ENCODE peak calls at places on chromosomes 5 and 9, in ten cellular contexts. S, D, A, F, M, Y, B, R, E and J are unnamed samples.

GRCh38 chr5:96966801-96967200 is 30.9 kb downstream of the LNPEP start:
- DNase-seq in F (no peak), B (no peak), S (no peak), Y (no peak), E (no peak), D (no peak), R (no peak), M (no peak), A (no peak), J (no peak)

GRCh38 chr9:14313378-14313940 is 482 bp downstream of the NFIB start:
- DNase-seq in R (peak), S (no peak), M (no peak), F (peak), A (peak), B (no peak), Y (peak), E (peak), D (no peak), J (peak)

GRCh38 chr5:17216176-17216973 is 1.1 kb upstream of the BASP1 start:
- DNase-seq in S (no peak), M (peak), R (peak), F (peak), D (peak), A (peak), B (peak), E (peak), Y (peak), J (peak)

GRCh38 chr9:6620353-6620752 is 25.2 kb downstream of the GLDC start:
- DNase-seq in M (no peak), S (no peak), A (no peak), F (no peak), E (no peak), B (no peak), Y (no peak), D (no peak), R (no peak), J (no peak)

GRCh38 chr9:72396247-72397091 is 31.5 kb upstream of the ZFAND5 start:
- DNase-seq in B (no peak), D (no peak), R (peak), M (no peak), F (no peak), A (no peak), E (no peak), Y (peak), S (peak), J (peak)

GRCh38 chr5:13606051-13606450 is 338.4 kb downstream of the DNAH5 start:
- DNase-seq in D (no peak), R (no peak), E (no peak), S (no peak), M (no peak), B (no peak), F (no peak), A (no peak), Y (no peak), J (peak)

GRCh38 chr5:53479656-53480473 is 564 bp upstream of the FST start:
- DNase-seq in M (no peak), S (no peak), F (peak), A (peak), Y (peak), D (no peak), B (peak), R (peak), E (peak), J (peak)

GRCh38 chr5:139746691-139747582 is 48.7 kb upstream of the PSD2 start:
- DNase-seq in Y (no peak), E (peak), A (peak), D (no peak), M (peak), R (peak), F (peak), S (no peak), B (no peak), J (no peak)

GRCh38 chr5:1525624-1525985 is 1.8 kb upstream of the LPCAT1 start:
- DNase-seq in F (no peak), A (no peak), S (no peak), R (no peak), D (no peak), M (no peak), E (no peak), B (peak), Y (no peak), J (no peak)

GRCh38 chr9:136835162-136835931 is 6.9 kb upstream of the AJM1 start:
- DNase-seq in F (no peak), A (no peak), R (no peak), M (no peak), E (no peak), D (no peak), B (no peak), Y (no peak), S (no peak), J (no peak)

GRCh38 chr9:16341176-16341575 is 529.3 kb downstream of the BNC2 start:
- DNase-seq in E (no peak), D (no peak), M (no peak), F (no peak), A (no peak), R (no peak), S (no peak), B (no peak), Y (peak), J (no peak)

GRCh38 chr5:154368041-154368800 is 77.6 kb upstream of the SAP30L start:
- DNase-seq in S (peak), E (no peak), A (no peak), M (no peak), R (peak), D (peak), Y (peak), B (peak), F (no peak), J (peak)

GRCh38 chr5:14417232-14417730 is 164.3 kb upstream of the OTULINL start:
- DNase-seq in E (no peak), Y (peak), A (no peak), F (peak), D (no peak), M (no peak), B (no peak), R (no peak), S (no peak), J (no peak)

GRCh38 chr5:169063269-169063919 is 237.5 kb downstream of the SLIT3 start:
- DNase-seq in D (no peak), E (no peak), M (no peak), R (no peak), S (no peak), F (no peak), A (no peak), Y (no peak), B (no peak), J (no peak)

GRCh38 chr5:132069561-132069960 is 4.0 kb upstream of the CSF2 start:
- DNase-seq in S (no peak), B (no peak), F (no peak), D (no peak), A (peak), R (no peak), Y (no peak), M (no peak), E (no peak), J (no peak)

GRCh38 chr9:17402309-17402708 is 176.6 kb upstream of the SH3GL2 start:
- DNase-seq in E (no peak), A (no peak), D (no peak), B (no peak), R (no peak), M (no peak), F (no peak), S (no peak), Y (peak), J (peak)

GRCh38 chr9:108913391-108913790 is 20.5 kb downstream of the ELP1 start:
- DNase-seq in D (no peak), B (no peak), E (no peak), S (no peak), R (no peak), F (no peak), Y (no peak), A (no peak), M (no peak), J (peak)

GRCh38 chr5:172173771-172174170 is 14.3 kb downstream of the STK10 start:
- DNase-seq in F (no peak), M (peak), A (no peak), B (no peak), D (no peak), R (no peak), Y (peak), E (no peak), S (no peak), J (peak)

GRCh38 chr9:83384214-83384613 is 154.0 kb downstream of the FRMD3 start:
- DNase-seq in D (no peak), M (no peak), R (no peak), E (no peak), Y (no peak), B (no peak), A (no peak), S (no peak), F (no peak), J (no peak)

GRCh38 chr9:117746263-117746662 is 42.1 kb downstream of the TLR4 start:
- DNase-seq in S (no peak), E (no peak), A (no peak), M (no peak), D (no peak), B (no peak), Y (no peak), R (no peak), F (no peak), J (no peak)

GRCh38 chr9:38251461-38251860 is 141.0 kb upstream of the ALDH1B1 start:
- DNase-seq in R (no peak), B (no peak), S (no peak), D (no peak), Y (no peak), F (peak), E (no peak), M (no peak), A (no peak), J (no peak)

GRCh38 chr5:134086943-134087305 is 27.6 kb upstream of the TCF7 start:
- DNase-seq in E (no peak), S (no peak), D (no peak), Y (no peak), B (no peak), F (no peak), R (no peak), A (no peak), M (peak), J (no peak)

GRCh38 chr5:144328505-144328904 is 157.8 kb downstream of the KCTD16 start:
- DNase-seq in S (no peak), F (no peak), A (no peak), Y (no peak), M (no peak), B (no peak), R (no peak), D (no peak), E (no peak), J (no peak)

GRCh38 chr5:12111263-12111662 is 207.0 kb upstream of the CTNND2 start:
- DNase-seq in E (no peak), R (no peak), F (no peak), M (no peak), A (no peak), S (no peak), D (no peak), Y (no peak), B (no peak), J (no peak)

GRCh38 chr5:150487199-150488061 is 20.5 kb upstream of the NDST1 start:
- DNase-seq in D (no peak), Y (peak), F (peak), A (no peak), B (peak), M (no peak), R (peak), S (no peak), E (peak), J (peak)

GRCh38 chr5:54021413-54022155 is 288.8 kb downstream of the ARL15 start:
- DNase-seq in D (no peak), Y (peak), S (no peak), A (no peak), E (no peak), M (no peak), F (no peak), R (no peak), B (no peak), J (peak)

GRCh38 chr9:2026181-2026580 is 11.0 kb downstream of the SMARCA2 start:
- DNase-seq in M (no peak), A (no peak), S (no peak), Y (no peak), B (no peak), D (no peak), E (no peak), R (no peak), F (no peak), J (no peak)

GRCh38 chr5:179307006-179307800 is 38.1 kb downstream of the ADAMTS2 start:
- DNase-seq in E (no peak), R (no peak), M (no peak), B (no peak), Y (no peak), S (no peak), D (no peak), A (no peak), F (no peak), J (no peak)

GRCh38 chr9:124047106-124047716 is 35.6 kb downstream of the LHX2 start:
- DNase-seq in R (no peak), A (no peak), B (no peak), F (no peak), D (no peak), S (no peak), M (no peak), Y (peak), E (no peak), J (no peak)

GRCh38 chr5:72746736-72747135 is 69.7 kb upstream of the TNPO1 start:
- DNase-seq in M (no peak), S (no peak), D (no peak), A (no peak), E (no peak), F (no peak), B (no peak), Y (no peak), R (no peak), J (no peak)

GRCh38 chr9:90029996-90030395 is 425.2 kb downstream of the GADD45G start:
- DNase-seq in A (no peak), Y (no peak), S (no peak), D (no peak), B (no peak), E (no peak), F (no peak), R (no peak), M (no peak), J (peak)

GRCh38 chr9:90939367-90939766 is 137.7 kb downstream of the SYK start:
- DNase-seq in F (no peak), S (no peak), B (no peak), R (no peak), Y (no peak), A (no peak), E (no peak), M (no peak), D (no peak), J (no peak)

GRCh38 chr9:76603448-76603895 is 144.5 kb downstream of the GCNT1 start:
- DNase-seq in R (no peak), B (no peak), E (no peak), Y (peak), M (no peak), S (no peak), D (no peak), F (no peak), A (no peak), J (peak)

GRCh38 chr9:86287013-86287412 is 4.7 kb upstream of the ISCA1 start:
- DNase-seq in Y (peak), R (peak), D (no peak), A (no peak), B (no peak), M (peak), E (no peak), S (no peak), F (no peak), J (peak)

GRCh38 chr5:10885026-10885425 is 124.0 kb upstream of the DAP start:
- DNase-seq in A (no peak), M (no peak), D (no peak), E (no peak), Y (peak), F (no peak), R (no peak), S (peak), B (no peak), J (no peak)

GRCh38 chr5:36688722-36689121 is 82.3 kb downstream of the SLC1A3 start:
- DNase-seq in D (no peak), Y (peak), B (no peak), S (no peak), F (no peak), R (peak), A (no peak), E (no peak), M (no peak), J (peak)

GRCh38 chr5:170681013-170681433 is 102.5 kb upstream of the GABRP start:
- DNase-seq in E (no peak), M (peak), F (peak), R (peak), A (peak), D (no peak), S (no peak), Y (peak), B (no peak), J (peak)

GRCh38 chr5:91928751-91929521 is 545.8 kb upstream of the ARRDC3 start:
- DNase-seq in Y (peak), F (peak), R (peak), A (peak), E (no peak), B (no peak), S (no peak), M (no peak), D (no peak), J (peak)

GRCh38 chr9:127746959-127747569 is 12.0 kb upstream of the TOR2A start:
- DNase-seq in D (no peak), R (no peak), Y (no peak), F (no peak), B (no peak), M (peak), A (no peak), E (no peak), S (no peak), J (no peak)
- TF ChIP-seq CTCF in D (no peak), R (no peak), Y (no peak), F (no peak), B (no peak), M (no peak), A (no peak), E (no peak), S (no peak), J (no peak)

GRCh38 chr9:3446313-3446712 is 79.5 kb downstream of the RFX3 start:
- DNase-seq in D (no peak), M (no peak), S (no peak), B (no peak), E (no peak), A (no peak), R (no peak), F (no peak), Y (no peak), J (no peak)

GRCh38 chr9:3437031-3437430 is 88.8 kb downstream of the RFX3 start:
- DNase-seq in Y (no peak), D (no peak), M (no peak), E (no peak), B (no peak), R (no peak), S (no peak), A (no peak), F (no peak), J (no peak)

GRCh38 chr9:3444016-3444415 is 81.8 kb downstream of the RFX3 start:
- DNase-seq in D (no peak), A (no peak), B (no peak), R (no peak), S (no peak), M (no peak), F (no peak), Y (no peak), E (no peak), J (no peak)

GRCh38 chr9:3436629-3437028 is 89.2 kb downstream of the RFX3 start:
- DNase-seq in Y (peak), D (no peak), A (no peak), E (no peak), B (no peak), R (no peak), F (no peak), M (no peak), S (peak), J (no peak)

GRCh38 chr9:3441197-3441816 is 84.5 kb downstream of the RFX3 start:
- DNase-seq in D (no peak), S (peak), M (peak), A (peak), E (peak), R (peak), F (peak), B (no peak), Y (peak), J (peak)
- TF ChIP-seq CTCF in D (peak), S (peak), M (peak), A (peak), E (peak), R (peak), F (peak), B (peak), Y (peak), J (peak)

GRCh38 chr5:76458492-76458863 is 55.4 kb downstream of the IQGAP2 start:
- DNase-seq in A (no peak), M (no peak), R (no peak), D (no peak), F (no peak), Y (no peak), E (no peak), S (no peak), B (no peak), J (no peak)

GRCh38 chr5:76456258-76456657 is 53.2 kb downstream of the IQGAP2 start:
- DNase-seq in Y (no peak), D (no peak), S (no peak), R (no peak), E (no peak), A (no peak), F (no peak), M (no peak), B (no peak), J (no peak)

GRCh38 chr5:76457685-76458491 is 54.8 kb downstream of the IQGAP2 start:
- DNase-seq in F (no peak), Y (no peak), D (no peak), E (no peak), M (no peak), B (no peak), S (no peak), A (no peak), R (peak), J (no peak)

GRCh38 chr5:76462097-76462702 is 59.1 kb downstream of the IQGAP2 start:
- DNase-seq in D (no peak), B (no peak), A (no peak), Y (no peak), E (peak), F (no peak), R (no peak), M (no peak), S (no peak), J (no peak)

GRCh38 chr5:76460104-76460503 is 57.0 kb downstream of the IQGAP2 start:
- DNase-seq in B (no peak), E (no peak), D (no peak), M (no peak), Y (no peak), S (no peak), R (no peak), A (no peak), F (no peak), J (no peak)
- TF ChIP-seq CTCF in B (no peak), E (no peak), D (no peak), M (no peak), Y (no peak), S (no peak), R (no peak), A (no peak), F (no peak), J (no peak)

GRCh38 chr5:116289276-116289675 is 204.5 kb downstream of the COMMD10 start:
- DNase-seq in F (no peak), S (no peak), M (no peak), E (no peak), B (no peak), A (no peak), R (no peak), Y (no peak), D (no peak), J (peak)
- TF ChIP-seq CTCF in F (no peak), S (peak), M (no peak), E (no peak), B (no peak), A (no peak), R (no peak), Y (peak), D (no peak), J (no peak)

DNA sequence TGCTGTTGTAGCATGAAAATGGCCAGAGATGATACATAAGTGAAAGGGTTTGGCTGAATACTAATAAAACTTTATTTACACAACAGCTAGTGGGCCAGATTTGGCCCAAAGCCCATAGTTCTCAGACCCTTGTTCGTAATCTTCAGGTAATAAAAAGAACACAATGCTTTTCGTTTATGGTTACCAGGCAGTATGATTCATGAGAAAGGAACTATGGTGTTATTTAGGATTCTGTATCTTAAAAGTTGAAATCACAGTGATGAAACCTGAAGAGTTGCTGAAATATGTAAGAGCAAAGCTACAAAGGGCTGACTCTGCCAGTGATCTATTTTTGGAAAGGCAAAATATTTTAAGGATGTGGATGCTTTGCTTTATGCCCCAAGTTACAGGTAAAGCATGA is 192.7 kb downstream of the SMC2 start:
- DNase-seq in F (no peak), E (peak), B (no peak), R (no peak), D (no peak), Y (peak), A (no peak), S (no peak), M (no peak), J (peak)
- TF ChIP-seq CTCF in F (no peak), E (no peak), B (no peak), R (no peak), D (no peak), Y (no peak), A (no peak), S (no peak), M (no peak), J (no peak)